ENCODE peak calls at places on chromosomes 1 and 21, in six cellular contexts. O is RPMI8226, C is kidney glomerular epithelial cell, J is heart left ventricle, S is neural progenitor cell, M is AG04450. K is an unnamed sample.

GRCh38 chr1:92310185-92310597 is 11.3 kb downstream of the RPAP2 start:
- DNase-seq in O (no peak), C (peak; percentile 42), J (no peak), S (peak; percentile 30), M (no peak), K (peak; percentile 77)

GRCh38 chr1:167913895-167914502 is at the start of gene ADCY10:
- DNase-seq in O (no peak), C (no peak), J (no peak), S (no peak), M (no peak), K (no peak)

GRCh38 chr1:18328803-18329202 is 151.9 kb upstream of the KLHDC7A start:
- DNase-seq in O (no peak), C (no peak), J (no peak), S (no peak), M (no peak), K (no peak)

GRCh38 chr1:21292503-21292990 is 2.3 kb upstream of the ECE1 start:
- DNase-seq in O (no peak), C (no peak), J (no peak), S (no peak), M (no peak), K (no peak)

GRCh38 chr1:25991937-25992688 is 5.8 kb downstream of the PAFAH2 start:
- DNase-seq in O (no peak), C (peak; percentile 37), J (no peak), S (no peak), M (peak; percentile 24), K (no peak)

GRCh38 chr1:10299174-10299573 is 88.8 kb downstream of the KIF1B start:
- DNase-seq in O (no peak), C (no peak), J (no peak), S (no peak), M (no peak), K (no peak)

GRCh38 chr1:40861227-40862003 is 748 bp downstream of the CITED4 start:
- DNase-seq in O (no peak), C (no peak), J (peak; percentile 43), S (peak; percentile 79), M (no peak), K (no peak)

GRCh38 chr1:232574867-232575523 is 54.9 kb downstream of the SIPA1L2 start:
- DNase-seq in O (peak; percentile 71), C (no peak), J (no peak), S (no peak), M (peak; percentile 30), K (no peak)

GRCh38 chr1:86741947-86742572 is 37.7 kb downstream of the SH3GLB1 start:
- DNase-seq in O (peak; percentile 46), C (peak; percentile 7), J (no peak), S (peak; percentile 30), M (no peak), K (peak; percentile 45)

GRCh38 chr1:39915499-39916129 is 13.9 kb upstream of the MYCL start:
- DNase-seq in O (peak; percentile 1), C (no peak), J (no peak), S (no peak), M (no peak), K (no peak)

GRCh38 chr1:107976431-107977215 is 11.6 kb upstream of the VAV3 start:
- DNase-seq in O (no peak), C (peak; percentile 15), J (no peak), S (peak; percentile 25), M (no peak), K (no peak)

GRCh38 chr1:225653463-225654276 is 747 bp upstream of the ENAH start:
- DNase-seq in O (no peak), C (peak; percentile 48), J (peak; percentile 74), S (peak; percentile 76), M (no peak), K (no peak)

GRCh38 chr1:94270801-94271203 is 33.4 kb upstream of the ARHGAP29 start:
- DNase-seq in O (no peak), C (peak; percentile 79), J (no peak), S (no peak), M (peak; percentile 44), K (no peak)

GRCh38 chr21:27143476-27143875 is 176.6 kb upstream of the ADAMTS5 start:
- DNase-seq in O (no peak), C (no peak), J (no peak), S (no peak), M (no peak), K (no peak)

GRCh38 chr1:198132060-198132781 is 24.6 kb upstream of the NEK7 start:
- DNase-seq in O (no peak), C (no peak), J (no peak), S (no peak), M (no peak), K (peak; percentile 51)

GRCh38 chr1:185249563-185249962 is 67.5 kb downstream of the IVNS1ABP start:
- DNase-seq in O (no peak), C (no peak), J (no peak), S (no peak), M (no peak), K (peak; percentile 81)

GRCh38 chr1:209416009-209416408 is 167.5 kb upstream of the CAMK1G start:
- DNase-seq in O (no peak), C (peak; percentile 75), J (no peak), S (peak; percentile 33), M (peak; percentile 42), K (no peak)

GRCh38 chr1:190975827-190976226 is 498.2 kb upstream of the BRINP3 start:
- DNase-seq in O (peak; percentile 6), C (no peak), J (no peak), S (no peak), M (no peak), K (peak; percentile 69)

GRCh38 chr1:52695627-52696026 is 2.5 kb downstream of the COA7 start:
- DNase-seq in O (no peak), C (no peak), J (no peak), S (no peak), M (no peak), K (no peak)

GRCh38 chr1:27001570-27002360 is 8.3 kb downstream of the TRNP1 start:
- DNase-seq in O (peak; percentile 31), C (peak; percentile 89), J (peak; percentile 64), S (no peak), M (no peak), K (peak; percentile 56)

GRCh38 chr1:234600418-234601216 is 9.4 kb downstream of the IRF2BP2 start:
- DNase-seq in O (peak; percentile 76), C (peak; percentile 47), J (peak; percentile 52), S (no peak), M (no peak), K (peak; percentile 84)